ENCODE peak calls at places on chromosomes 12 and 14, in seven cellular contexts. One of them, this sample, is unnamed.

GRCh38 chr12:107359382-107359781 is 266.0 kb upstream of the CRY1 start:
- DNase-seq in endothelial cell of umbilical vein: no peak
- DNase-seq in cardiac muscle cell: no peak
- DNase-seq in osteoblast: no peak
- DNase-seq in colonic mucosa: no peak
- DNase-seq in A549: peak
- DNase-seq in endothelial cell: no peak
- DNase-seq in this sample: no peak

GRCh38 chr12:104687823-104688573 is 231.2 kb downstream of the CHST11 start:
- DNase-seq in colonic mucosa: no peak
- DNase-seq in endothelial cell of umbilical vein: no peak
- DNase-seq in A549: no peak
- DNase-seq in endothelial cell: no peak
- DNase-seq in cardiac muscle cell: no peak
- DNase-seq in osteoblast: no peak
- DNase-seq in this sample: no peak

GRCh38 chr12:28108599-28108998 is 81.7 kb upstream of the CCDC91 start:
- DNase-seq in colonic mucosa: no peak
- DNase-seq in cardiac muscle cell: no peak
- DNase-seq in osteoblast: peak
- DNase-seq in A549: no peak
- DNase-seq in endothelial cell of umbilical vein: no peak
- DNase-seq in endothelial cell: no peak
- DNase-seq in this sample: no peak

GRCh38 chr12:102903318-102904007 is 13.6 kb downstream of the PAH start:
- DNase-seq in A549: peak
- DNase-seq in endothelial cell: no peak
- DNase-seq in osteoblast: no peak
- DNase-seq in endothelial cell of umbilical vein: no peak
- DNase-seq in colonic mucosa: no peak
- DNase-seq in cardiac muscle cell: no peak
- DNase-seq in this sample: no peak

GRCh38 chr12:42935090-42935489 is 345.5 kb upstream of the PRICKLE1 start:
- DNase-seq in endothelial cell: no peak
- DNase-seq in endothelial cell of umbilical vein: no peak
- DNase-seq in osteoblast: no peak
- DNase-seq in cardiac muscle cell: no peak
- DNase-seq in A549: no peak
- DNase-seq in colonic mucosa: no peak
- DNase-seq in this sample: no peak

GRCh38 chr14:98138666-98139065 is 1133.3 kb downstream of the BCL11B start:
- DNase-seq in A549: peak
- DNase-seq in endothelial cell: peak
- DNase-seq in cardiac muscle cell: peak
- DNase-seq in colonic mucosa: peak
- DNase-seq in osteoblast: no peak
- DNase-seq in endothelial cell of umbilical vein: no peak
- DNase-seq in this sample: peak

GRCh38 chr12:75642226-75642625 is 130.8 kb upstream of the KRR1 start:
- DNase-seq in osteoblast: no peak
- DNase-seq in A549: no peak
- DNase-seq in colonic mucosa: no peak
- DNase-seq in endothelial cell: no peak
- DNase-seq in cardiac muscle cell: no peak
- DNase-seq in endothelial cell of umbilical vein: no peak
- DNase-seq in this sample: no peak

GRCh38 chr14:62006116-62006737 is 244.0 kb downstream of the SNAPC1 start:
- DNase-seq in A549: no peak
- DNase-seq in osteoblast: no peak
- DNase-seq in endothelial cell of umbilical vein: no peak
- DNase-seq in cardiac muscle cell: no peak
- DNase-seq in colonic mucosa: no peak
- DNase-seq in endothelial cell: no peak
- DNase-seq in this sample: no peak

GRCh38 chr12:52494518-52494917 is 1.5 kb upstream of the KRT6A start:
- DNase-seq in colonic mucosa: no peak
- DNase-seq in A549: no peak
- DNase-seq in cardiac muscle cell: no peak
- DNase-seq in osteoblast: no peak
- DNase-seq in endothelial cell of umbilical vein: no peak
- DNase-seq in endothelial cell: no peak
- DNase-seq in this sample: no peak

GRCh38 chr12:41521872-41522379 is 333.8 kb downstream of the PDZRN4 start:
- DNase-seq in endothelial cell of umbilical vein: peak
- DNase-seq in cardiac muscle cell: no peak
- DNase-seq in A549: peak
- DNase-seq in osteoblast: peak
- DNase-seq in endothelial cell: no peak
- DNase-seq in colonic mucosa: no peak
- DNase-seq in this sample: no peak

GRCh38 chr14:69043598-69044267 is 64.6 kb upstream of the ACTN1 start:
- DNase-seq in endothelial cell of umbilical vein: peak
- DNase-seq in A549: no peak
- DNase-seq in osteoblast: peak
- DNase-seq in cardiac muscle cell: no peak
- DNase-seq in endothelial cell: no peak
- DNase-seq in colonic mucosa: no peak
- DNase-seq in this sample: no peak

DNA sequence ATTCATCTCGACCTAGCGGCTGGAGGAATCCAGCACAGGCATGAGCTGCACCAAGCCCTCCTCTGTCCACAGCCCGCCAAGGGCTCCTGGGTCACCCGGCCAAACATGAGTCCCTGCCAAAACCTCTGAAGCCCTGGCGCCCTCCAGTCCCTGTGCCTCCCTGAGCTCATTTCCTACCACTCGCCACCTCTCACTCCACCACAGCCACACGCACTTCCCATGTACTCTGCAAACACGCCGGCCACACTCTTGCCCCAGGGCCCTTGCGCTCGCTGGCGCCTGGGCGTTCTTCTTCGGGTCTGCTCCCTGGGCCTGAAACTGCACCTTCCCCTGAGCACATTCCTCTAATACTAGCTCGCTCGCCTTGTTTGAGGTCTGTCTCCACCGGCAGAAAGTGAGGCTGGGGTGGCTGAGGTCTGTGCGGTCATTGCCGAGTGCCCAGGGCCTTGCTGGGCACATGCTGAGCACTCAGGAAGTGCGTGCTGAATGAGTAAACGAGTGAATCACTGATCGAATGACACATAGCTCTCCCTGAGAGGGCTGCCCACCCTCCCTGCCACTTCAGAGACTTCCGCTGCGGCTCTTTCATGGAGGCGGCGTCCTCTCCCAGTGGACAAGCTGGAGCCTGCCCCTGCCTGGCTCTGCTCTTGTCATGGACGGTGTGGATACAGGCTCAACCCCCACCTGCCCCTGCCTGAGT is 33.7 kb upstream of the DLK1 start:
- DNase-seq in cardiac muscle cell: no peak
- DNase-seq in osteoblast: peak
- DNase-seq in colonic mucosa: no peak
- DNase-seq in endothelial cell: no peak
- DNase-seq in A549: peak
- DNase-seq in endothelial cell of umbilical vein: peak
- DNase-seq in this sample: no peak
- TF ChIP-seq CTCF in cardiac muscle cell: no peak
- TF ChIP-seq CTCF in osteoblast: no peak
- TF ChIP-seq CTCF in colonic mucosa: no peak
- TF ChIP-seq CTCF in endothelial cell: no peak
- TF ChIP-seq CTCF in A549: no peak
- TF ChIP-seq CTCF in endothelial cell of umbilical vein: no peak
- TF ChIP-seq CTCF in this sample: no peak

GRCh38 chr12:115932073-115932472 is 345.4 kb downstream of the MED13L start:
- DNase-seq in endothelial cell of umbilical vein: no peak
- DNase-seq in colonic mucosa: no peak
- DNase-seq in endothelial cell: no peak
- DNase-seq in cardiac muscle cell: no peak
- DNase-seq in A549: no peak
- DNase-seq in osteoblast: no peak
- DNase-seq in this sample: no peak
- TF ChIP-seq CTCF in endothelial cell of umbilical vein: no peak
- TF ChIP-seq CTCF in colonic mucosa: no peak
- TF ChIP-seq CTCF in endothelial cell: no peak
- TF ChIP-seq CTCF in cardiac muscle cell: no peak
- TF ChIP-seq CTCF in A549: no peak
- TF ChIP-seq CTCF in osteoblast: no peak
- TF ChIP-seq CTCF in this sample: no peak

GRCh38 chr12:71125515-71125914 is 32.3 kb downstream of the TSPAN8 start:
- DNase-seq in endothelial cell of umbilical vein: no peak
- DNase-seq in colonic mucosa: no peak
- DNase-seq in osteoblast: peak
- DNase-seq in endothelial cell: no peak
- DNase-seq in A549: no peak
- DNase-seq in cardiac muscle cell: no peak
- DNase-seq in this sample: no peak
- TF ChIP-seq CTCF in endothelial cell of umbilical vein: no peak
- TF ChIP-seq CTCF in colonic mucosa: no peak
- TF ChIP-seq CTCF in osteoblast: no peak
- TF ChIP-seq CTCF in endothelial cell: no peak
- TF ChIP-seq CTCF in A549: no peak
- TF ChIP-seq CTCF in cardiac muscle cell: peak
- TF ChIP-seq CTCF in this sample: no peak

GRCh38 chr12:71371132-71371531 is 68.5 kb upstream of the LGR5 start:
- DNase-seq in endothelial cell of umbilical vein: no peak
- DNase-seq in A549: no peak
- DNase-seq in osteoblast: no peak
- DNase-seq in cardiac muscle cell: no peak
- DNase-seq in colonic mucosa: no peak
- DNase-seq in endothelial cell: no peak
- DNase-seq in this sample: no peak
- TF ChIP-seq CTCF in endothelial cell of umbilical vein: no peak
- TF ChIP-seq CTCF in A549: no peak
- TF ChIP-seq CTCF in osteoblast: no peak
- TF ChIP-seq CTCF in cardiac muscle cell: peak
- TF ChIP-seq CTCF in colonic mucosa: no peak
- TF ChIP-seq CTCF in endothelial cell: no peak
- TF ChIP-seq CTCF in this sample: no peak

DNA sequence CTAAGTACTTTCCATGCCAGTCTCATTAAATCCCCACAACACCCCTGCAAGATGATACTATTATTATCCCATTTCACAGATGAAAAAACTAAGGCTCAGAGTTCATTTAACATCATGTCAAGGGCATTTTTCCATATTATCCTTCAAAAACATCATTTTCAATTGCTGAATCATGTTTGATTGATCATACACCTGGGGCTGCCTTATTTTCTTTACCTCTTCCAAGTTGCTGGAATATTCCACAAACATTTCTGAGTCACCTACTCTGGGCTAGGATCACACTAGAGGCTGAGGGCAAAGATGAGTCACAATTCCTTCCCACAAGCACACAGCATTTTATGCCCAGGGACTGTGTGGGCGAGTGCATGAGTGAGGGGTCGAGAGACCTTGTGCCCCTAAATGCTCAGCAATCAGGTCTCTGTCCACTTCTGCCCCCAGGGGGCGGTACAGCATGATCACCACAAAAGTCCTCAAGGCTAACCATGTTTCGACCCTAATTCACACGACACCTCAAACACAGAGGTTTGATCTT is 14.1 kb upstream of the TMEM119 start:
- DNase-seq in endothelial cell of umbilical vein: peak
- DNase-seq in endothelial cell: peak
- DNase-seq in osteoblast: peak
- DNase-seq in A549: peak
- DNase-seq in colonic mucosa: no peak
- DNase-seq in cardiac muscle cell: no peak
- DNase-seq in this sample: peak
- TF ChIP-seq CTCF in endothelial cell of umbilical vein: peak
- TF ChIP-seq CTCF in endothelial cell: peak
- TF ChIP-seq CTCF in osteoblast: peak
- TF ChIP-seq CTCF in A549: peak
- TF ChIP-seq CTCF in colonic mucosa: peak
- TF ChIP-seq CTCF in cardiac muscle cell: peak
- TF ChIP-seq CTCF in this sample: peak

GRCh38 chr12:16562413-16562812 is 43.5 kb downstream of the LMO3 start:
- DNase-seq in A549: no peak
- DNase-seq in cardiac muscle cell: no peak
- DNase-seq in endothelial cell: no peak
- DNase-seq in colonic mucosa: no peak
- DNase-seq in osteoblast: no peak
- DNase-seq in endothelial cell of umbilical vein: no peak
- DNase-seq in this sample: no peak
- TF ChIP-seq CTCF in A549: no peak
- TF ChIP-seq CTCF in cardiac muscle cell: no peak
- TF ChIP-seq CTCF in endothelial cell: no peak
- TF ChIP-seq CTCF in colonic mucosa: no peak
- TF ChIP-seq CTCF in osteoblast: no peak
- TF ChIP-seq CTCF in endothelial cell of umbilical vein: no peak
- TF ChIP-seq CTCF in this sample: no peak

GRCh38 chr12:12007001-12007712 is 63.6 kb upstream of the BCL2L14 start:
- DNase-seq in A549: no peak
- DNase-seq in endothelial cell: no peak
- DNase-seq in colonic mucosa: no peak
- DNase-seq in osteoblast: peak
- DNase-seq in endothelial cell of umbilical vein: no peak
- DNase-seq in cardiac muscle cell: no peak
- DNase-seq in this sample: no peak

GRCh38 chr12:12008232-12008850 is 62.4 kb upstream of the BCL2L14 start:
- DNase-seq in colonic mucosa: no peak
- DNase-seq in osteoblast: no peak
- DNase-seq in endothelial cell: no peak
- DNase-seq in endothelial cell of umbilical vein: no peak
- DNase-seq in cardiac muscle cell: no peak
- DNase-seq in A549: no peak
- DNase-seq in this sample: peak

GRCh38 chr12:12007713-12008231 is 63.0 kb upstream of the BCL2L14 start:
- DNase-seq in endothelial cell: no peak
- DNase-seq in cardiac muscle cell: no peak
- DNase-seq in endothelial cell of umbilical vein: no peak
- DNase-seq in osteoblast: no peak
- DNase-seq in colonic mucosa: no peak
- DNase-seq in A549: no peak
- DNase-seq in this sample: no peak

GRCh38 chr12:12010277-12011031 is 60.3 kb upstream of the BCL2L14 start:
- DNase-seq in endothelial cell of umbilical vein: no peak
- DNase-seq in endothelial cell: no peak
- DNase-seq in colonic mucosa: peak
- DNase-seq in cardiac muscle cell: no peak
- DNase-seq in A549: no peak
- DNase-seq in osteoblast: peak
- DNase-seq in this sample: no peak

DNA sequence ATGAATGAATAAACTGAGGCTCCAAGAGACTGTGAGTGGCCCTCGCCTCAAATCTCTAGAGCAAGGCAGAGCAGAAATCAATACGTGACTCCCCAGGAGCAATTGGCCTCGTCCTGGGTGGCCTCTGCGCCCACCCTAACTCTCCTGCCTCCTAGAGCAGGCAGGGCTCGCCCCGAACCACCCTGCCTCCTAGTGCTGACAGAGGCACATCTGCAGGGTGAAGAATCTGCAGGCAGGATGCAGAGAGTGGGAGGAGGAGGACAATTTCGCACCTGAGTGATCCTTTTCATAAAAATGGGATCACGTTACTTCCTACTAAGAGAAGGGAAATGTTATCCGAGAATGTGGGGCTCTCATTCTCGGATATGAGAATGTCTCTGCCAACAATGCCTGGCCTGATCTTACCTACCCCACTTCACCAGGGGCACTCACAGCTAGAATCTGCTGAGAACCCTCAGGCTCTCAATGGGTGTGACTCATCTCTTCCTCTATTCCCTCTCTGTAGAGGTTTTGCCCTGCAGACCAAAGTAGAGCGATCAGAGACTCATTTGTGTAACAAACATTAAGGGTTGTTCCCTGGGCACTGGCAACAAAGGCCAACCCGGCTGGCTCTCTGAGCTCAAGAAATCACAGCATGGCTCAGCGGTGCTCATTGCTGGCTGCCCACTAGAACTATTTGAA is 61.7 kb upstream of the BCL2L14 start:
- DNase-seq in endothelial cell of umbilical vein: no peak
- DNase-seq in endothelial cell: peak
- DNase-seq in cardiac muscle cell: no peak
- DNase-seq in osteoblast: peak
- DNase-seq in A549: no peak
- DNase-seq in colonic mucosa: no peak
- DNase-seq in this sample: no peak
- TF ChIP-seq CTCF in endothelial cell of umbilical vein: no peak
- TF ChIP-seq CTCF in endothelial cell: no peak
- TF ChIP-seq CTCF in cardiac muscle cell: peak
- TF ChIP-seq CTCF in osteoblast: no peak
- TF ChIP-seq CTCF in A549: no peak
- TF ChIP-seq CTCF in colonic mucosa: no peak
- TF ChIP-seq CTCF in this sample: no peak

This sample was measured in neural crest cell.